ENCODE peak calls at places on chromosome 15, in nine cellular contexts. N, I, Q, Y, M, G, D, W and F are unnamed samples.
A peak's percentile ranks its signal among the peaks of the same experiment; 100 is the strongest.

GRCh38 chr15:69909719-69910444 is 187.8 kb downstream of the TLE3 start:
- DNase-seq in D (peak; percentile 73), M (no peak), Y (no peak), Q (no peak), G (no peak), I (peak; percentile 3), N (no peak), W (no peak), F (no peak)

GRCh38 chr15:51085764-51086163 is 8.9 kb downstream of the TNFAIP8L3 start:
- DNase-seq in W (no peak), Q (no peak), N (no peak), I (peak; percentile 53), G (no peak), M (peak; percentile 41), Y (no peak), D (no peak), F (no peak)

GRCh38 chr15:85661859-85662258 is 132.9 kb downstream of the KLHL25 start:
- DNase-seq in D (no peak), G (no peak), M (no peak), Y (no peak), Q (no peak), N (no peak), I (no peak), W (no peak), F (no peak)

GRCh38 chr15:54482251-54482650 is 504.0 kb downstream of the UNC13C start:
- DNase-seq in M (no peak), N (no peak), I (no peak), D (no peak), G (no peak), Q (no peak), W (no peak), Y (no peak), F (no peak)

GRCh38 chr15:87211547-87211946 is 1045.0 kb downstream of the NTRK3 start:
- DNase-seq in W (no peak), Y (no peak), Q (no peak), M (no peak), G (no peak), I (no peak), N (no peak), D (no peak), F (no peak)

GRCh38 chr15:91412529-91412928 is 312.5 kb downstream of the SV2B start:
- DNase-seq in G (no peak), I (no peak), N (no peak), W (peak; percentile 13), D (no peak), Q (no peak), Y (no peak), M (no peak), F (no peak)

GRCh38 chr15:63818628-63819027 is 15.1 kb downstream of the HERC1 start:
- DNase-seq in Y (no peak), M (no peak), G (no peak), I (no peak), Q (no peak), D (no peak), W (no peak), N (no peak), F (no peak)

GRCh38 chr15:28112101-28112760 is 13.1 kb upstream of the OCA2 start:
- DNase-seq in G (no peak), I (no peak), W (no peak), M (no peak), Y (peak; percentile 45), Q (no peak), N (no peak), D (no peak), F (no peak)

GRCh38 chr15:29458361-29458760 is 188.7 kb upstream of the NSMCE3 start:
- DNase-seq in Y (no peak), M (no peak), D (no peak), Q (no peak), G (no peak), W (no peak), I (no peak), N (no peak), F (no peak)

GRCh38 chr15:80495406-80495942 is 91.3 kb downstream of the ARNT2 start:
- DNase-seq in Y (no peak), G (no peak), Q (no peak), D (no peak), W (peak; percentile 49), N (no peak), M (peak; percentile 64), I (no peak), F (no peak)

GRCh38 chr15:45795487-45796069 is 160.7 kb downstream of the SQOR start:
- DNase-seq in N (no peak), Q (no peak), Y (no peak), G (no peak), I (peak; percentile 71), M (peak; percentile 48), W (peak; percentile 11), D (peak; percentile 43), F (no peak)

GRCh38 chr15:42736178-42736792 is 643 bp downstream of the CDAN1 start:
- DNase-seq in D (no peak), N (no peak), G (no peak), Q (peak; percentile 64), Y (no peak), M (peak; percentile 44), I (peak; percentile 5), W (no peak), F (no peak)

GRCh38 chr15:88440021-88440420 is 27.2 kb downstream of the MRPL46 start:
- DNase-seq in D (no peak), G (no peak), W (peak; percentile 52), I (peak; percentile 72), Q (no peak), Y (no peak), N (peak; percentile 26), M (peak; percentile 55), F (no peak)

GRCh38 chr15:52241489-52241888 is 50.3 kb upstream of the GNB5 start:
- DNase-seq in Y (no peak), N (no peak), G (no peak), Q (no peak), M (no peak), D (no peak), I (no peak), W (no peak), F (no peak)

GRCh38 chr15:52236015-52236414 is 44.8 kb upstream of the GNB5 start:
- DNase-seq in W (no peak), Q (no peak), N (no peak), I (no peak), Y (no peak), M (peak; percentile 24), G (no peak), D (no peak), F (no peak)

GRCh38 chr15:52238149-52238548 is 47.0 kb upstream of the GNB5 start:
- DNase-seq in G (no peak), D (no peak), Y (no peak), Q (no peak), N (no peak), M (no peak), W (no peak), I (no peak), F (no peak)

GRCh38 chr15:52243697-52244555 is 51.7 kb downstream of the MYO5C start:
- DNase-seq in I (no peak), N (no peak), D (no peak), M (no peak), Q (no peak), Y (peak; percentile 52), W (no peak), G (no peak), F (no peak)

DNA sequence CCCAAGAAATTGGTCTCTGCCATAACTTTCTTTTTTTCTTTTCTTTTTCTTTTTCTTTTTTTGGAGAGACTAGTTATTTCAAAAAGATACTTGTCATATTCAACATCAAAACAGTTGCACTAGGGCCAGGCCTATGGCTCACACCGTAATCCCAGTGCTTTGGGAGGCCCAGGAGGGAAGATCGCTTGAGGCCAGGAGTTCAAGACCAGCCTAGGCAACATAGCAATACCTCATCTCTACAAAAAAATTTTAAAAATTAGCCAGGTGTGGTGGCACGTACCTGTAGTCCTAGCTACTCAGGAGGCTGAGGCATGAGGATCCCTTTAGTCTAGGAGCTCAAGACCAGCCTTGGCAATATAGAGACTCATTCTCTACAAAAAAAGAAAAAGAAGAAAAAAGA is 49.0 kb upstream of the GNB5 start:
- DNase-seq in I (no peak), W (no peak), Y (no peak), G (no peak), Q (no peak), D (no peak), N (no peak), M (no peak), F (no peak)
- TF ChIP-seq CTCF in I (no peak), W (no peak), Y (no peak), G (no peak), Q (no peak), D (no peak), N (no peak), M (no peak), F (no peak)

DNA sequence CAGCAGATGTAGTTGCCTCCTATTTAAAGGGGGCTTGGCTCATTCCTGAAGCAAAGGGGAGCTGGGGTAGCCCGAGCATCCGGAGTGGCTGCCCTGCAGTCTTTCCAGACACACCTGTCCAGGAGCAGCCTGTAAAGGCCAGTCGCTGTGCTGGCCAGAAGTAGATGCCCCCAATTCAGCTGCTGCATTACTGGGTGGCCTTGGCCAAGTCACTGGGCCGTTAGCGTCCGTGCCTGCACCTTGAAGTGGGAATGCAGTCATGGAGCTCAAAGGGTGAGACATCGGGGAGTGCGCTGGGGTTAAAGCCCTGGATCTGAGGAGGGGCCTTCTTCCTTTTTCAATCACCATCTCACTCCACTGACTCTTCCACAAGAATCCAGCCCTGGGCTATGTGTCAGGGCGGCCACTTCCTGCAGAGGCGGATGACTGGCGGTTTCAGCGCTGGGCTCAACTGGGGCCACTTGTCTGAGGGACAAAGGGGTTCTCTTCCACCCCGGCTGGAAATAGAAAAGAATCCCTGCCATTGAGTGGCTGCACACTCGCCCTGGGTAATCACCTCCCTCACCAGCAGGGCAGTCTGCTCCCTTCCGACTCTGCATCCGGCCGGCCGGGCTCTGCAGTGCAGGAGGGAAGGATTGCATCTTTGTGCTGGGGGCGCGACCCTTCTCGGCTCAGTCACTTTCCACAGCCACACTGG is 11.8 kb downstream of the ALDH1A3 start:
- DNase-seq in Q (no peak), M (peak; percentile 35), W (no peak), Y (no peak), I (no peak), N (no peak), G (no peak), D (no peak), F (no peak)
- TF ChIP-seq CTCF in Q (no peak), M (no peak), W (no peak), Y (no peak), I (no peak), N (no peak), G (no peak), D (no peak), F (no peak)

GRCh38 chr15:92813440-92813839 is 86.7 kb upstream of the CHD2 start:
- DNase-seq in W (no peak), N (no peak), Q (no peak), D (no peak), G (no peak), Y (no peak), I (no peak), M (no peak), F (no peak)
- TF ChIP-seq CTCF in W (no peak), N (no peak), Q (no peak), D (no peak), G (no peak), Y (no peak), I (no peak), M (no peak), F (no peak)

DNA sequence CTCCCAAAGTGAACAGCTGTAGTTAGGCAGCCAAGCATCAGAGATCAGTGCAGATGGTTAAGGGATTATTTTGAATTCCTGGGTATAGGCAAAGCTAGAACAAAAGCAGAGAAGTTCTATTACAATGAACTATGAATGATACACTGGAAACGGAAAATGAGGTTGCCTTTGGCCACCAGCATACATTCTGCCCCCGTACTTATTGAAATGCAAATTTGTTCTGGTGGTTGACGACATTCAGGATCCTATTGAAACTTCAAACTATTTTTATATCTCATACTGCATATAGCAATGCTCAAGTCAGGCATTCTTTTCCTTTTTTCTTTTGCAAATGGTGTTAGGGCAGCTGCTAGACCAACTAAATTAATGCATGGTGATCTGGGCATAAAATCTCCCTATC is 61.7 kb downstream of the SLC12A1 start:
- DNase-seq in D (no peak), Q (no peak), Y (no peak), N (no peak), M (no peak), I (no peak), G (no peak), W (no peak), F (no peak)
- TF ChIP-seq CTCF in D (no peak), Q (no peak), Y (no peak), N (no peak), M (no peak), I (no peak), G (no peak), W (no peak), F (no peak)